ENCODE peak calls at places on chromosome 18, in five cellular contexts. Q is K562, U is HCT116, P is GM23248, S is neural progenitor cell. H is an unnamed sample.

GRCh38 chr18:54060343-54061005 is 164.0 kb downstream of the MBD2 start:
- DNase-seq in S (no peak), Q (no peak), P (no peak), U (no peak), H (no peak)

GRCh38 chr18:27803957-27804356 is 373.0 kb downstream of the CDH2 start:
- DNase-seq in S (no peak), P (peak), Q (no peak), U (no peak), H (no peak)

GRCh38 chr18:54434453-54434852 is 76.7 kb downstream of the C18orf54 start:
- DNase-seq in S (no peak), Q (no peak), P (no peak), U (no peak), H (no peak)

GRCh38 chr18:22311301-22311700 is 106.4 kb downstream of the CTAGE1 start:
- DNase-seq in Q (no peak), U (no peak), P (peak), S (no peak), H (no peak)

GRCh38 chr18:26771524-26771923 is 94.0 kb downstream of the AQP4 start:
- DNase-seq in S (peak), U (no peak), Q (no peak), P (peak), H (peak)

GRCh38 chr18:31513189-31513907 is 15.4 kb downstream of the DSG2 start:
- DNase-seq in U (no peak), P (peak), Q (no peak), S (no peak), H (no peak)

GRCh38 chr18:61651145-61651879 is 241.5 kb downstream of the RNF152 start:
- DNase-seq in U (no peak), S (no peak), P (no peak), Q (no peak), H (no peak)

GRCh38 chr18:25349926-25350560 is 1.9 kb downstream of the ZNF521 start:
- DNase-seq in S (peak), U (no peak), Q (no peak), P (peak), H (peak)

GRCh38 chr18:68177807-68178702 is 536.9 kb downstream of the TMX3 start:
- DNase-seq in Q (no peak), S (no peak), U (no peak), P (peak), H (no peak)

GRCh38 chr18:76686737-76687231 is 135.6 kb upstream of the ZNF236 start:
- DNase-seq in S (peak), P (peak), Q (no peak), U (peak), H (peak)

GRCh38 chr18:35458271-35458670 is 39.5 kb downstream of the INO80C start:
- DNase-seq in S (no peak), Q (no peak), P (no peak), U (no peak), H (no peak)

GRCh38 chr18:32770181-32770650 is 2.6 kb downstream of the KLHL14 start:
- DNase-seq in S (peak), P (no peak), Q (no peak), U (no peak), H (no peak)

GRCh38 chr18:32770651-32771168 is 2.1 kb downstream of the KLHL14 start:
- DNase-seq in S (peak), Q (no peak), P (no peak), U (no peak), H (peak)

GRCh38 chr18:32768646-32769206 is 4.1 kb downstream of the KLHL14 start:
- DNase-seq in S (no peak), U (no peak), Q (no peak), P (no peak), H (no peak)

GRCh38 chr18:32771169-32771751 is 1.6 kb downstream of the KLHL14 start:
- DNase-seq in S (peak), U (no peak), Q (no peak), P (no peak), H (peak)

DNA sequence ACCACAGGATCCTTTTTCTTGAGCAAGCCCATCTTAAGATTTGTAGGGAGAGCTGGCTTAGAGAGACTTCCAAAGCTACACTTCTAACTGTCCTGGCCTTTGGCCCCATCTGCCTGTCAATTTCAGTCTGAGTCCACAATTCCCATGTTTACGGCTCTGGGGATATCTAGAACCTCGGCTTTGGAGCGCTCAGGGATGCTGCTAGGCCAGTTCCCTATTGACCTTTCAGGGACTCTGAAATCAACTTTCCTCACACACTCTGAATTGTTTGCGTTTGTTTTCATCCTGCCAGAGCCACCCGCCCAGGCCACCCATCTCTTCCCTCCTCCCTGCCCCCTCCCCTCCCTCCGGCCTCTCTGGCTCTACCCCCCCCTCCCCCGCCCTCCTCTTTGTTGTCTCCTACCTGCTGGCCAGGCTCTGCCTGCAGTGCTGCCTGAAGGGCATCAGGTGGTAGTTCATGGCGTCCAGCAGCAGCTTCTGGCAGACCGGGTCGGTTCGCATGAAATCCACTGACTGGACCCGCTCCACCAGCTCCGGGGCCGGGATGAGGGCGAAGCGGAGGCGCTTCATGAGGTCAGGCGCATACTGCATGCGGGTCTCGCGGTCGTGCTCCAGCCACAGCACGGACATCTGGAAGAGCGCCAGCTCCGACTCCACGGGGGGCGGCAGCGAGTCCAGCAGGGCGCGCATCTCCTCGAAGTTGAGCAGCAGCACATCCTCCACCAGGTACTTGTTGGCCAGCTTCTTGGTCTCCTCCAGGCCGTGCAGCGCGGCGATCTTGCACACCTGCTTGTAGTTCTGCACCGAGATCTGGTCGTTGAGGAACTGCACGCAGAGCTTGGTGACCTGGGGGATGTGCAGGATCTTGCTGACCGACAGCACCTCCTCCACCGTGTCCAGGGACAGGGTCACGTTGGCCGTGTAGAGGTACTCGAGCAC is 3.3 kb downstream of the KLHL14 start:
- DNase-seq in S (peak), P (no peak), Q (no peak), U (no peak), H (peak)
- TF ChIP-seq EZH2 in S (peak), P (no peak), Q (no peak), U (no peak), H (no peak)

GRCh38 chr18:63198868-63199742 is 120.5 kb downstream of the BCL2 start:
- DNase-seq in Q (no peak), S (no peak), P (no peak), U (no peak), H (no peak)
- TF ChIP-seq EZH2 in Q (no peak), S (no peak), P (no peak), U (no peak), H (no peak)

GRCh38 chr18:5891361-5892215 is 3.7 kb downstream of the TMEM200C start:
- DNase-seq in Q (no peak), S (no peak), U (no peak), P (no peak), H (peak)

GRCh38 chr18:5894215-5894612 is 1.1 kb downstream of the TMEM200C start:
- DNase-seq in Q (no peak), S (no peak), U (no peak), P (no peak), H (no peak)

GRCh38 chr18:5890261-5890605 is 5.1 kb downstream of the TMEM200C start:
- DNase-seq in Q (no peak), P (no peak), S (no peak), U (no peak), H (peak)

GRCh38 chr18:5892772-5893431 is 2.4 kb downstream of the TMEM200C start:
- DNase-seq in Q (no peak), S (no peak), P (no peak), U (no peak), H (no peak)

DNA sequence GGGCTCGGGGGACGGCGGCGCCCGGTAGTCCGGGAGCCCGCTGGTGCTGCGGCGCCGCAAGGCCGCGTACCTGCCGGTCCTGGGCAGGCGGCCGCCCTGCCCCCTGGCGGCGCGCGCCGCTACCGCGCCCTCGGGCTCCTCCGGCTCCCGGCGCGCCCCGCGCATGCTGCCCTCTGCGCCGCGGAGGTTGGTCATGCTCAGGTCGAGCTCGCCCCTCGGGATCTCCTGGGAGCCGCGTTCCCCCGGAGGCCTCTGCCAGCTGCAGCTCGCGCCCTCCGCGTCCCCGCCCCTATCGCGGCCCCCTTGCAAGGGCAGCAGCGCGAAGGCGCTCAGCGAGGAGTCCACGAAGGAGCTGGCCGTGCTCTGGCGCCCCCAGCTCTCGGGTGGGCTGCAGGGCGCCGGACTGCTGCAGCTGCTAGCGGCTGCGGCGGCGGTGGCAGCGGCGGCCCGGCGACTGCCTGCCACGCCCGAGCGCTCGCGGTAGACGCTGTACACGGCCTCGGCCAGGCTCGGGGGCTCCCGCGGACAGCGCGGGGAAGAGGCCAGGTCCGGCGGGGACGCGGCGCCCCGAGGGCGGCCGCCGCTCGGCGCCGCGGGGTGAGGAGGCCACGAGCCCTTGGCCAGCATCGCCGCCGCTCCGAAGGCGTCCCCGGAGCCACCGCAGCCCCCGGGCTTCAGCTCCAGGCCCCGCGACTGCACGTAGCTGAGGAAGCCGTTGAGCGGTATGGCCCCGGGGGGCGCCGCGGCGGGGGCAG is 4.5 kb downstream of the TMEM200C start:
- DNase-seq in Q (no peak), U (no peak), P (no peak), S (peak), H (peak)
- TF ChIP-seq EZH2 in Q (no peak), U (no peak), P (no peak), S (peak), H (no peak)

GRCh38 chr18:46419391-46420141 is 237.5 kb downstream of the LOXHD1 start:
- DNase-seq in U (no peak), S (peak), P (no peak), Q (no peak), H (peak)
- TF ChIP-seq EZH2 in U (no peak), S (no peak), P (no peak), Q (no peak), H (no peak)

GRCh38 chr18:72868666-72869661 is 1.2 kb upstream of the NETO1 start:
- DNase-seq in Q (no peak), P (no peak), S (peak), U (no peak), H (peak)
- TF ChIP-seq EZH2 in Q (no peak), P (no peak), S (peak), U (no peak), H (peak)

GRCh38 chr18:40868110-40868858 is 1086.8 kb upstream of the PIK3C3 start:
- DNase-seq in S (no peak), P (peak), U (no peak), Q (peak), H (no peak)
- TF ChIP-seq EZH2 in S (no peak), P (no peak), U (no peak), Q (no peak), H (no peak)

H was measured in GM23338.